ENCODE peak calls at places on chromosomes 1 and 21, in six cellular contexts. One of them, this sample, is unnamed.

GRCh38 chr1:200367841-200368534 is 41.8 kb downstream of the ZNF281 start:
- DNase-seq in NCI-H1092 treated with DMSO at 0.1 percent for 48 hours: no peak
- DNase-seq in stimulated activated CD4-positive, alpha-beta T cell treated with anti-CD3 and anti-CD28 coated beads, TNF-alpha, amount 100 ng/mL, for 48 hours: no peak
- DNase-seq in NT2/D1: no peak
- DNase-seq in GM03348: peak; percentile 81
- DNase-seq in activated T-cell treated with anti-CD3 and anti-CD28 coated beads, Interleukin-2, amount 50 U/mL, for 72 hours: no peak
- DNase-seq in this sample: peak; percentile 90

GRCh38 chr1:116382857-116383256 is 9.8 kb downstream of the ATP1A1 start:
- DNase-seq in NCI-H1092 treated with DMSO at 0.1 percent for 48 hours: no peak
- DNase-seq in stimulated activated CD4-positive, alpha-beta T cell treated with anti-CD3 and anti-CD28 coated beads, TNF-alpha, amount 100 ng/mL, for 48 hours: no peak
- DNase-seq in NT2/D1: no peak
- DNase-seq in GM03348: no peak
- DNase-seq in activated T-cell treated with anti-CD3 and anti-CD28 coated beads, Interleukin-2, amount 50 U/mL, for 72 hours: no peak
- DNase-seq in this sample: no peak

GRCh38 chr1:56709269-56709880 is 64.3 kb downstream of the PRKAA2 start:
- DNase-seq in NCI-H1092 treated with DMSO at 0.1 percent for 48 hours: peak; percentile 35
- DNase-seq in stimulated activated CD4-positive, alpha-beta T cell treated with anti-CD3 and anti-CD28 coated beads, TNF-alpha, amount 100 ng/mL, for 48 hours: no peak
- DNase-seq in NT2/D1: peak; percentile 64
- DNase-seq in GM03348: peak; percentile 44
- DNase-seq in activated T-cell treated with anti-CD3 and anti-CD28 coated beads, Interleukin-2, amount 50 U/mL, for 72 hours: no peak
- DNase-seq in this sample: peak; percentile 67

GRCh38 chr1:28642056-28642846 is 616 bp downstream of the TAF12 start:
- DNase-seq in NCI-H1092 treated with DMSO at 0.1 percent for 48 hours: no peak
- DNase-seq in stimulated activated CD4-positive, alpha-beta T cell treated with anti-CD3 and anti-CD28 coated beads, TNF-alpha, amount 100 ng/mL, for 48 hours: no peak
- DNase-seq in NT2/D1: peak; percentile 49
- DNase-seq in GM03348: peak; percentile 25
- DNase-seq in activated T-cell treated with anti-CD3 and anti-CD28 coated beads, Interleukin-2, amount 50 U/mL, for 72 hours: no peak
- DNase-seq in this sample: no peak

GRCh38 chr21:26368591-26368990 is 198.0 kb upstream of the APP start:
- DNase-seq in NCI-H1092 treated with DMSO at 0.1 percent for 48 hours: no peak
- DNase-seq in stimulated activated CD4-positive, alpha-beta T cell treated with anti-CD3 and anti-CD28 coated beads, TNF-alpha, amount 100 ng/mL, for 48 hours: no peak
- DNase-seq in NT2/D1: no peak
- DNase-seq in GM03348: no peak
- DNase-seq in activated T-cell treated with anti-CD3 and anti-CD28 coated beads, Interleukin-2, amount 50 U/mL, for 72 hours: no peak
- DNase-seq in this sample: no peak

GRCh38 chr1:176379626-176380339 is 83.2 kb upstream of the PAPPA2 start:
- DNase-seq in NCI-H1092 treated with DMSO at 0.1 percent for 48 hours: no peak
- DNase-seq in stimulated activated CD4-positive, alpha-beta T cell treated with anti-CD3 and anti-CD28 coated beads, TNF-alpha, amount 100 ng/mL, for 48 hours: no peak
- DNase-seq in NT2/D1: no peak
- DNase-seq in GM03348: no peak
- DNase-seq in activated T-cell treated with anti-CD3 and anti-CD28 coated beads, Interleukin-2, amount 50 U/mL, for 72 hours: no peak
- DNase-seq in this sample: no peak

GRCh38 chr1:202237052-202237451 is 43.5 kb downstream of the LGR6 start:
- DNase-seq in NCI-H1092 treated with DMSO at 0.1 percent for 48 hours: peak; percentile 13
- DNase-seq in stimulated activated CD4-positive, alpha-beta T cell treated with anti-CD3 and anti-CD28 coated beads, TNF-alpha, amount 100 ng/mL, for 48 hours: no peak
- DNase-seq in NT2/D1: peak; percentile 84
- DNase-seq in GM03348: peak; percentile 49
- DNase-seq in activated T-cell treated with anti-CD3 and anti-CD28 coated beads, Interleukin-2, amount 50 U/mL, for 72 hours: peak; percentile 63
- DNase-seq in this sample: peak; percentile 8

GRCh38 chr1:64033667-64034215 is 169.7 kb upstream of the UBE2U start:
- DNase-seq in NCI-H1092 treated with DMSO at 0.1 percent for 48 hours: no peak
- DNase-seq in stimulated activated CD4-positive, alpha-beta T cell treated with anti-CD3 and anti-CD28 coated beads, TNF-alpha, amount 100 ng/mL, for 48 hours: no peak
- DNase-seq in NT2/D1: no peak
- DNase-seq in GM03348: peak; percentile 19
- DNase-seq in activated T-cell treated with anti-CD3 and anti-CD28 coated beads, Interleukin-2, amount 50 U/mL, for 72 hours: no peak
- DNase-seq in this sample: peak; percentile 12

GRCh38 chr1:229046251-229046853 is 224.6 kb upstream of the RAB4A start:
- DNase-seq in NCI-H1092 treated with DMSO at 0.1 percent for 48 hours: no peak
- DNase-seq in stimulated activated CD4-positive, alpha-beta T cell treated with anti-CD3 and anti-CD28 coated beads, TNF-alpha, amount 100 ng/mL, for 48 hours: no peak
- DNase-seq in NT2/D1: no peak
- DNase-seq in GM03348: no peak
- DNase-seq in activated T-cell treated with anti-CD3 and anti-CD28 coated beads, Interleukin-2, amount 50 U/mL, for 72 hours: no peak
- DNase-seq in this sample: no peak

GRCh38 chr1:231694081-231694443 is 67.5 kb downstream of the DISC1 start:
- DNase-seq in NCI-H1092 treated with DMSO at 0.1 percent for 48 hours: no peak
- DNase-seq in stimulated activated CD4-positive, alpha-beta T cell treated with anti-CD3 and anti-CD28 coated beads, TNF-alpha, amount 100 ng/mL, for 48 hours: no peak
- DNase-seq in NT2/D1: no peak
- DNase-seq in GM03348: no peak
- DNase-seq in activated T-cell treated with anti-CD3 and anti-CD28 coated beads, Interleukin-2, amount 50 U/mL, for 72 hours: no peak
- DNase-seq in this sample: no peak

GRCh38 chr1:6614953-6615785 is 1.6 kb downstream of the PHF13 start:
- DNase-seq in NCI-H1092 treated with DMSO at 0.1 percent for 48 hours: no peak
- DNase-seq in stimulated activated CD4-positive, alpha-beta T cell treated with anti-CD3 and anti-CD28 coated beads, TNF-alpha, amount 100 ng/mL, for 48 hours: no peak
- DNase-seq in NT2/D1: no peak
- DNase-seq in GM03348: peak; percentile 46
- DNase-seq in activated T-cell treated with anti-CD3 and anti-CD28 coated beads, Interleukin-2, amount 50 U/mL, for 72 hours: peak; percentile 25
- DNase-seq in this sample: no peak